ENCODE peak calls at places on chromosomes 1 and 21, in four cellular contexts. One of them, this sample, is unnamed. For H3K4me1, the result is how much of the 10 kb centered on the place peaks cover.

GRCh38 chr1:10696977-10697376 is 99.5 kb downstream of the CASZ1 start:
- DNase-seq in A549: no peak
- DNase-seq in hepatocyte: no peak
- DNase-seq in stomach: no peak
- DNase-seq in this sample: no peak

GRCh38 chr1:1198423-1199140 is 7.8 kb downstream of the TNFRSF18 start:
- DNase-seq in A549: no peak
- DNase-seq in hepatocyte: no peak
- DNase-seq in stomach: no peak
- DNase-seq in this sample: no peak

GRCh38 chr1:154453577-154454352 is 48.3 kb upstream of the TDRD10 start:
- DNase-seq in A549: no peak
- DNase-seq in hepatocyte: no peak
- DNase-seq in stomach: no peak
- DNase-seq in this sample: no peak

GRCh38 chr1:46621930-46622329 is 5.3 kb upstream of the MOB3C start:
- DNase-seq in A549: no peak
- DNase-seq in hepatocyte: no peak
- DNase-seq in stomach: no peak
- DNase-seq in this sample: no peak

GRCh38 chr21:42080788-42081083 is 9.6 kb downstream of the UMODL1 start:
- DNase-seq in A549: no peak
- DNase-seq in hepatocyte: peak
- DNase-seq in stomach: no peak
- DNase-seq in this sample: no peak

GRCh38 chr1:44084998-44085675 is 33.5 kb upstream of the KLF17 start:
- DNase-seq in A549: peak
- DNase-seq in hepatocyte: no peak
- DNase-seq in stomach: no peak
- DNase-seq in this sample: no peak

GRCh38 chr1:205715628-205716027 is 34.4 kb downstream of the NUCKS1 start:
- DNase-seq in A549: no peak
- DNase-seq in hepatocyte: no peak
- DNase-seq in stomach: no peak
- DNase-seq in this sample: no peak

GRCh38 chr21:29649370-29649963 is 290.3 kb downstream of the GRIK1 start:
- DNase-seq in A549: no peak
- DNase-seq in hepatocyte: no peak
- DNase-seq in stomach: no peak
- DNase-seq in this sample: no peak

GRCh38 chr1:232388363-232388762 is 241.6 kb downstream of the SIPA1L2 start:
- DNase-seq in A549: no peak
- DNase-seq in hepatocyte: no peak
- DNase-seq in stomach: no peak
- DNase-seq in this sample: no peak

GRCh38 chr1:167776151-167776550 is 54.4 kb downstream of the MPZL1 start:
- DNase-seq in A549: no peak
- DNase-seq in hepatocyte: no peak
- DNase-seq in stomach: no peak
- DNase-seq in this sample: no peak

GRCh38 chr1:101587749-101588148 is 350.9 kb downstream of the S1PR1 start:
- DNase-seq in A549: peak
- DNase-seq in hepatocyte: peak
- DNase-seq in stomach: no peak
- DNase-seq in this sample: no peak

GRCh38 chr1:108075055-108075454 is 110.1 kb upstream of the VAV3 start:
- DNase-seq in A549: no peak
- DNase-seq in hepatocyte: no peak
- DNase-seq in stomach: no peak
- DNase-seq in this sample: no peak

GRCh38 chr21:17671733-17672132 is 59.0 kb upstream of the BTG3 start:
- DNase-seq in A549: no peak
- DNase-seq in hepatocyte: no peak
- DNase-seq in stomach: peak
- DNase-seq in this sample: no peak

GRCh38 chr1:204041232-204041767 is 31.6 kb upstream of the SOX13 start:
- DNase-seq in A549: no peak
- DNase-seq in hepatocyte: no peak
- DNase-seq in stomach: no peak
- DNase-seq in this sample: peak

GRCh38 chr1:66371233-66372005 is 162.5 kb upstream of the SGIP1 start:
- DNase-seq in A549: no peak
- DNase-seq in hepatocyte: no peak
- DNase-seq in stomach: no peak
- DNase-seq in this sample: no peak

GRCh38 chr21:41817228-41817627 is 50.4 kb upstream of the RIPK4 start:
- DNase-seq in A549: peak
- DNase-seq in hepatocyte: peak
- DNase-seq in stomach: peak
- DNase-seq in this sample: peak

GRCh38 chr1:31653761-31654160 is 9.1 kb upstream of the PEF1 start:
- DNase-seq in A549: no peak
- DNase-seq in hepatocyte: no peak
- DNase-seq in stomach: no peak
- DNase-seq in this sample: no peak

GRCh38 chr1:37999434-38000232 is 5.7 kb downstream of the FHL3 start:
- DNase-seq in A549: peak
- DNase-seq in hepatocyte: peak
- DNase-seq in stomach: no peak
- DNase-seq in this sample: no peak

GRCh38 chr1:154157520-154158306 is 2.8 kb upstream of the NUP210L start:
- DNase-seq in A549: peak
- DNase-seq in hepatocyte: peak
- DNase-seq in stomach: peak
- DNase-seq in this sample: no peak

GRCh38 chr1:37020653-37021277 is 13.6 kb downstream of the GRIK3 start:
- DNase-seq in A549: no peak
- DNase-seq in hepatocyte: peak
- DNase-seq in stomach: no peak
- DNase-seq in this sample: no peak

GRCh38 chr1:21357161-21357560 is 66.9 kb upstream of the ECE1 start:
- DNase-seq in A549: no peak
- DNase-seq in hepatocyte: no peak
- DNase-seq in stomach: no peak
- DNase-seq in this sample: no peak

GRCh38 chr1:171329251-171329650 is 15.3 kb downstream of the FMO4 start:
- DNase-seq in A549: no peak
- DNase-seq in hepatocyte: no peak
- DNase-seq in stomach: no peak
- DNase-seq in this sample: no peak

GRCh38 chr1:23553206-23553895 is 6.0 kb downstream of the ID3 start:
- DNase-seq in A549: no peak
- DNase-seq in hepatocyte: no peak
- DNase-seq in stomach: no peak
- DNase-seq in this sample: no peak

GRCh38 chr1:23553896-23554480 is 5.3 kb downstream of the ID3 start:
- DNase-seq in A549: no peak
- DNase-seq in hepatocyte: no peak
- DNase-seq in stomach: no peak
- DNase-seq in this sample: no peak

GRCh38 chr1:23555949-23556640 is 3.2 kb downstream of the ID3 start:
- DNase-seq in A549: peak
- DNase-seq in hepatocyte: peak
- DNase-seq in stomach: no peak
- DNase-seq in this sample: peak

GRCh38 chr1:23555225-23555801 is 4.0 kb downstream of the ID3 start:
- DNase-seq in A549: peak
- DNase-seq in hepatocyte: no peak
- DNase-seq in stomach: no peak
- DNase-seq in this sample: peak

GRCh38 chr1:23554481-23555224 is 4.6 kb downstream of the ID3 start:
- DNase-seq in A549: peak
- DNase-seq in hepatocyte: peak
- DNase-seq in stomach: peak
- DNase-seq in this sample: peak
- H3K4me1 ChIP-seq in A549: under half
- H3K4me1 ChIP-seq in hepatocyte: under half
- H3K4me1 ChIP-seq in stomach: under half
- H3K4me1 ChIP-seq in this sample: under half

GRCh38 chr1:221881805-221882581 is 140.1 kb upstream of the DUSP10 start:
- DNase-seq in A549: no peak
- DNase-seq in hepatocyte: no peak
- DNase-seq in stomach: no peak
- DNase-seq in this sample: no peak

GRCh38 chr1:221877365-221877764 is 135.5 kb upstream of the DUSP10 start:
- DNase-seq in A549: no peak
- DNase-seq in hepatocyte: no peak
- DNase-seq in stomach: no peak
- DNase-seq in this sample: no peak

GRCh38 chr1:221884821-221885220 is 142.9 kb upstream of the DUSP10 start:
- DNase-seq in A549: no peak
- DNase-seq in hepatocyte: no peak
- DNase-seq in stomach: no peak
- DNase-seq in this sample: no peak

GRCh38 chr1:221878134-221878533 is 136.2 kb upstream of the DUSP10 start:
- DNase-seq in A549: no peak
- DNase-seq in hepatocyte: no peak
- DNase-seq in stomach: no peak
- DNase-seq in this sample: no peak

GRCh38 chr1:221880182-221880581 is 138.3 kb upstream of the DUSP10 start:
- DNase-seq in A549: no peak
- DNase-seq in hepatocyte: no peak
- DNase-seq in stomach: no peak
- DNase-seq in this sample: no peak
- H3K4me1 ChIP-seq in A549: under half
- H3K4me1 ChIP-seq in hepatocyte: under half
- H3K4me1 ChIP-seq in stomach: under half
- H3K4me1 ChIP-seq in this sample: under half

DNA sequence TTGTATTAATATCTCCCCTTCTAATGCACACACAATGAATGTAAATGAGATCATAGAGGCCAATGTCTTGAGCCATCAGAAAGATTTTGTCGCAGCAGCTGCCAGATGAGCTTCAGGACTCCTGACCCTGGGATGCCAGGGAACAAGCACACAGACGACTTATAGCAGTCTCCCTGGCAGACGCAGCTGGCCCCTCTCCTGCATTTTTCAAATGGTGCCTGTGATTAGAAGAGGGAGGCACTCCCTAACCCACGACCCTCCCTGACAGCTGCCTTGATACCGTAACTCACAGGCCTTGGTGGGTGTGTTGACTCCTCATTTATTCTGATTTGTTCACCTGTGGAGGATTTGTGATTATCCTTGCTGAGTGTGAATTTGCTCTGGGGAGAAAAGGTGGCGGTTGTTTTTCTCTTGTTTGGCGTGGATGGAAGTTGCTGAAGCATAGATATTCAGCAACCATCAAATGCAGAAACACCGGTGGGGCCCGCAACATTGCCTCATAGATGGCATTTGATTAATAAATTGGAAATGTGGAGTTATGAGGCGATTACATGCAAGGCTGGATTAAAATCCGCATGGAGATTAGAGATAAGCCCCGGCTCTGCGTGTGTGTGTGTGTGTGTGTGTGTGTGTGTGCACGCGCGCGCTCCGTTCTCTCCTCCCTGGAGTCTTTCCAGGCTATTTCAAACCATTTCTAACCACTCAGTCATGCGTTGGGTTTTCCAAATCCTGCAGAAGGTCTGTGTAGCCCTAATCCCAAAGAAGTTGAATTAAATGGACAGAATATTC is 2.1 kb upstream of the RD3 start:
- DNase-seq in A549: no peak
- DNase-seq in hepatocyte: no peak
- DNase-seq in stomach: no peak
- DNase-seq in this sample: no peak
- H3K4me1 ChIP-seq in A549: under half
- H3K4me1 ChIP-seq in hepatocyte: under half
- H3K4me1 ChIP-seq in stomach: under half
- H3K4me1 ChIP-seq in this sample: under half

GRCh38 chr1:172393354-172393753 is 27.1 kb upstream of the C1orf105 start:
- DNase-seq in A549: no peak
- DNase-seq in hepatocyte: no peak
- DNase-seq in stomach: no peak
- DNase-seq in this sample: no peak

GRCh38 chr1:172390243-172390619 is 30.3 kb upstream of the C1orf105 start:
- DNase-seq in A549: no peak
- DNase-seq in hepatocyte: no peak
- DNase-seq in stomach: no peak
- DNase-seq in this sample: no peak

GRCh38 chr1:172394167-172394751 is 26.2 kb upstream of the C1orf105 start:
- DNase-seq in A549: peak
- DNase-seq in hepatocyte: peak
- DNase-seq in stomach: peak
- DNase-seq in this sample: no peak

GRCh38 chr1:172390620-172391491 is 29.6 kb upstream of the C1orf105 start:
- DNase-seq in A549: no peak
- DNase-seq in hepatocyte: peak
- DNase-seq in stomach: no peak
- DNase-seq in this sample: no peak

GRCh38 chr1:172391972-172392371 is 28.5 kb upstream of the C1orf105 start:
- DNase-seq in A549: no peak
- DNase-seq in hepatocyte: no peak
- DNase-seq in stomach: no peak
- DNase-seq in this sample: no peak
- H3K4me1 ChIP-seq in A549: under half
- H3K4me1 ChIP-seq in hepatocyte: under half
- H3K4me1 ChIP-seq in stomach: under half
- H3K4me1 ChIP-seq in this sample: under half

GRCh38 chr1:225813250-225813964 is 3.5 kb downstream of the EPHX1 start:
- DNase-seq in A549: peak
- DNase-seq in hepatocyte: peak
- DNase-seq in stomach: peak
- DNase-seq in this sample: peak

GRCh38 chr1:225815526-225816178 is 5.7 kb downstream of the EPHX1 start:
- DNase-seq in A549: no peak
- DNase-seq in hepatocyte: no peak
- DNase-seq in stomach: no peak
- DNase-seq in this sample: no peak

GRCh38 chr1:225816643-225817538 is 7.0 kb downstream of the EPHX1 start:
- DNase-seq in A549: no peak
- DNase-seq in hepatocyte: peak
- DNase-seq in stomach: peak
- DNase-seq in this sample: no peak

GRCh38 chr1:225812488-225813249 is 2.7 kb downstream of the EPHX1 start:
- DNase-seq in A549: no peak
- DNase-seq in hepatocyte: no peak
- DNase-seq in stomach: no peak
- DNase-seq in this sample: no peak

GRCh38 chr1:225814381-225814780 is 4.5 kb downstream of the EPHX1 start:
- DNase-seq in A549: no peak
- DNase-seq in hepatocyte: no peak
- DNase-seq in stomach: no peak
- DNase-seq in this sample: no peak
- H3K4me1 ChIP-seq in A549: half or more
- H3K4me1 ChIP-seq in hepatocyte: under half
- H3K4me1 ChIP-seq in stomach: half or more
- H3K4me1 ChIP-seq in this sample: under half

DNA sequence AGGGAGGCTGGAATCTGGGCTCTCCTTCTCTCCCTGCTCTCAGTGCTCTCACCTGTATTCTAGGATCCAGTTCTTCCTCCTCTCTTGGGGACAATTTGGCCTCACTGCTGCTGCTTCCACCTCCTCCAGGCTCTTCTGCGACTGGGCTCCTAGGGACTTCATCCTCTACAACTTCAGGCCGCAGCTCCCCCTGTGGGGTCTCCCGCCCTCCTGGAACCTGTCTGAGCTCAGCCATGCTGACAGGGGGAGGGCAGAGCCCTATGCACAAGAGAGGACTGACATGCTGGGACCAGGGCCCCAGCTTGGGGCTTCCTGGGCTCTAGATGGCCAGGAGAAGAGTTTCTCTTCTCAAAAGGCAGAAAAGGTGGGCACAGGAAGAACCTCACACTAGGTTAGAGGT is 1.0 kb downstream of the SH3BP5L start:
- DNase-seq in A549: no peak
- DNase-seq in hepatocyte: no peak
- DNase-seq in stomach: no peak
- DNase-seq in this sample: no peak
- H3K4me1 ChIP-seq in A549: half or more
- H3K4me1 ChIP-seq in hepatocyte: under half
- H3K4me1 ChIP-seq in stomach: half or more
- H3K4me1 ChIP-seq in this sample: under half

This sample was measured in HAP-1.